ENCODE peak calls at places on chromosomes 6 and 20, in five cellular contexts. One of them, this sample, is unnamed.

GRCh38 chr20:63643966-63644365 is 9.3 kb downstream of the STMN3 start:
- DNase-seq in NT2/D1: no peak
- DNase-seq in H1: no peak
- DNase-seq in GM12878: no peak
- DNase-seq in HepG2: no peak
- DNase-seq in this sample: no peak

GRCh38 chr6:7542878-7543394 is 1.5 kb downstream of the DSP start:
- DNase-seq in NT2/D1: no peak
- DNase-seq in H1: peak
- DNase-seq in GM12878: no peak
- DNase-seq in HepG2: peak
- DNase-seq in this sample: peak

GRCh38 chr6:166907373-166907841 is 48.9 kb downstream of the RNASET2 start:
- DNase-seq in NT2/D1: no peak
- DNase-seq in H1: no peak
- DNase-seq in GM12878: peak
- DNase-seq in HepG2: no peak
- DNase-seq in this sample: no peak

GRCh38 chr6:56399672-56400263 is 152.4 kb upstream of the COL21A1 start:
- DNase-seq in NT2/D1: no peak
- DNase-seq in H1: no peak
- DNase-seq in GM12878: no peak
- DNase-seq in HepG2: peak
- DNase-seq in this sample: no peak

GRCh38 chr6:4932506-4932903 is 71.3 kb downstream of the RPP40 start:
- DNase-seq in NT2/D1: no peak
- DNase-seq in H1: no peak
- DNase-seq in GM12878: no peak
- DNase-seq in HepG2: no peak
- DNase-seq in this sample: no peak

GRCh38 chr6:43292341-43292740 is 5.7 kb upstream of the SLC22A7 start:
- DNase-seq in NT2/D1: no peak
- DNase-seq in H1: no peak
- DNase-seq in GM12878: no peak
- DNase-seq in HepG2: no peak
- DNase-seq in this sample: no peak

GRCh38 chr6:163080228-163080627 is 334.3 kb upstream of the QKI start:
- DNase-seq in NT2/D1: no peak
- DNase-seq in H1: no peak
- DNase-seq in GM12878: no peak
- DNase-seq in HepG2: no peak
- DNase-seq in this sample: no peak

GRCh38 chr20:11687546-11688292 is 230.0 kb upstream of the BTBD3 start:
- DNase-seq in NT2/D1: no peak
- DNase-seq in H1: no peak
- DNase-seq in GM12878: no peak
- DNase-seq in HepG2: peak
- DNase-seq in this sample: no peak

GRCh38 chr20:32474009-32474716 is 111.0 kb downstream of the NOL4L start:
- DNase-seq in NT2/D1: no peak
- DNase-seq in H1: no peak
- DNase-seq in GM12878: no peak
- DNase-seq in HepG2: peak
- DNase-seq in this sample: no peak

GRCh38 chr6:106421491-106421890 is 61.0 kb downstream of the CRYBG1 start:
- DNase-seq in NT2/D1: no peak
- DNase-seq in H1: no peak
- DNase-seq in GM12878: no peak
- DNase-seq in HepG2: no peak
- DNase-seq in this sample: no peak

GRCh38 chr20:8639112-8639778 is 429.6 kb upstream of the PLCB4 start:
- DNase-seq in NT2/D1: no peak
- DNase-seq in H1: no peak
- DNase-seq in GM12878: no peak
- DNase-seq in HepG2: no peak
- DNase-seq in this sample: peak

GRCh38 chr6:1872649-1873131 is 263.0 kb downstream of the FOXC1 start:
- DNase-seq in NT2/D1: no peak
- DNase-seq in H1: no peak
- DNase-seq in GM12878: no peak
- DNase-seq in HepG2: no peak
- DNase-seq in this sample: peak

GRCh38 chr20:31864521-31865400 is 5.6 kb downstream of the DUSP15 start:
- DNase-seq in NT2/D1: no peak
- DNase-seq in H1: no peak
- DNase-seq in GM12878: no peak
- DNase-seq in HepG2: no peak
- DNase-seq in this sample: no peak

GRCh38 chr6:168032383-168032760 is 34.9 kb downstream of the KIF25 start:
- DNase-seq in NT2/D1: peak
- DNase-seq in H1: no peak
- DNase-seq in GM12878: no peak
- DNase-seq in HepG2: no peak
- DNase-seq in this sample: no peak

GRCh38 chr6:69456086-69456485 is 340.7 kb downstream of the LMBRD1 start:
- DNase-seq in NT2/D1: no peak
- DNase-seq in H1: no peak
- DNase-seq in GM12878: no peak
- DNase-seq in HepG2: no peak
- DNase-seq in this sample: no peak

GRCh38 chr20:1029980-1030379 is 27.9 kb upstream of the RSPO4 start:
- DNase-seq in NT2/D1: no peak
- DNase-seq in H1: no peak
- DNase-seq in GM12878: no peak
- DNase-seq in HepG2: no peak
- DNase-seq in this sample: no peak

GRCh38 chr20:47027042-47027441 is 132.4 kb downstream of the EYA2 start:
- DNase-seq in NT2/D1: no peak
- DNase-seq in H1: no peak
- DNase-seq in GM12878: no peak
- DNase-seq in HepG2: no peak
- DNase-seq in this sample: no peak

GRCh38 chr6:20202070-20202658 is 10.1 kb downstream of the MBOAT1 start:
- DNase-seq in NT2/D1: no peak
- DNase-seq in H1: no peak
- DNase-seq in GM12878: peak
- DNase-seq in HepG2: peak
- DNase-seq in this sample: no peak

GRCh38 chr6:27752038-27752885 is 159.9 kb downstream of the OR2B2 start:
- DNase-seq in NT2/D1: no peak
- DNase-seq in H1: no peak
- DNase-seq in GM12878: peak
- DNase-seq in HepG2: peak
- DNase-seq in this sample: peak

GRCh38 chr6:147534116-147534865 is 25.8 kb downstream of the SAMD5 start:
- DNase-seq in NT2/D1: no peak
- DNase-seq in H1: no peak
- DNase-seq in GM12878: no peak
- DNase-seq in HepG2: no peak
- DNase-seq in this sample: no peak

GRCh38 chr20:13183005-13183404 is 38.1 kb upstream of the ISM1 start:
- DNase-seq in NT2/D1: no peak
- DNase-seq in H1: no peak
- DNase-seq in GM12878: no peak
- DNase-seq in HepG2: no peak
- DNase-seq in this sample: no peak

GRCh38 chr6:47079638-47080037 is 37.5 kb upstream of the ADGRF1 start:
- DNase-seq in NT2/D1: no peak
- DNase-seq in H1: no peak
- DNase-seq in GM12878: no peak
- DNase-seq in HepG2: no peak
- DNase-seq in this sample: peak

GRCh38 chr6:136754820-136755219 is 37.5 kb downstream of the MAP3K5 start:
- DNase-seq in NT2/D1: no peak
- DNase-seq in H1: no peak
- DNase-seq in GM12878: no peak
- DNase-seq in HepG2: no peak
- DNase-seq in this sample: no peak

GRCh38 chr6:16420715-16421461 is 182.5 kb downstream of the GMPR start:
- DNase-seq in NT2/D1: no peak
- DNase-seq in H1: no peak
- DNase-seq in GM12878: peak
- DNase-seq in HepG2: no peak
- DNase-seq in this sample: no peak

GRCh38 chr6:33783781-33784520 is 5.0 kb downstream of the LEMD2 start:
- DNase-seq in NT2/D1: no peak
- DNase-seq in H1: no peak
- DNase-seq in GM12878: no peak
- DNase-seq in HepG2: no peak
- DNase-seq in this sample: no peak

GRCh38 chr20:58447733-58448391 is 58.8 kb downstream of the VAPB start:
- DNase-seq in NT2/D1: peak
- DNase-seq in H1: no peak
- DNase-seq in GM12878: no peak
- DNase-seq in HepG2: peak
- DNase-seq in this sample: peak

GRCh38 chr20:38395165-38395564 is 40.0 kb downstream of the SNHG17 start:
- DNase-seq in NT2/D1: no peak
- DNase-seq in H1: no peak
- DNase-seq in GM12878: no peak
- DNase-seq in HepG2: no peak
- DNase-seq in this sample: no peak

GRCh38 chr20:51375561-51375960 is 167.0 kb downstream of the NFATC2 start:
- DNase-seq in NT2/D1: no peak
- DNase-seq in H1: no peak
- DNase-seq in GM12878: no peak
- DNase-seq in HepG2: no peak
- DNase-seq in this sample: no peak

GRCh38 chr6:13354331-13355042 is 26.1 kb upstream of the TBC1D7 start:
- DNase-seq in NT2/D1: no peak
- DNase-seq in H1: no peak
- DNase-seq in GM12878: no peak
- DNase-seq in HepG2: no peak
- DNase-seq in this sample: no peak

GRCh38 chr6:158204616-158205015 is 36.5 kb downstream of the GTF2H5 start:
- DNase-seq in NT2/D1: no peak
- DNase-seq in H1: no peak
- DNase-seq in GM12878: no peak
- DNase-seq in HepG2: no peak
- DNase-seq in this sample: no peak

GRCh38 chr20:47272893-47273590 is 83.5 kb downstream of the ZMYND8 start:
- DNase-seq in NT2/D1: peak
- DNase-seq in H1: peak
- DNase-seq in GM12878: peak
- DNase-seq in HepG2: peak
- DNase-seq in this sample: peak

GRCh38 chr6:33672808-33673207 is 38.7 kb downstream of the UQCC2 start:
- DNase-seq in NT2/D1: peak
- DNase-seq in H1: no peak
- DNase-seq in GM12878: no peak
- DNase-seq in HepG2: peak
- DNase-seq in this sample: peak

GRCh38 chr6:166410426-166410935 is 27.7 kb upstream of the MPC1 start:
- DNase-seq in NT2/D1: no peak
- DNase-seq in H1: no peak
- DNase-seq in GM12878: peak
- DNase-seq in HepG2: no peak
- DNase-seq in this sample: no peak

GRCh38 chr6:33566182-33567084 is 13.6 kb downstream of the BAK1 start:
- DNase-seq in NT2/D1: no peak
- DNase-seq in H1: no peak
- DNase-seq in GM12878: no peak
- DNase-seq in HepG2: no peak
- DNase-seq in this sample: no peak

GRCh38 chr6:147802400-147802799 is 293.9 kb downstream of the SAMD5 start:
- DNase-seq in NT2/D1: no peak
- DNase-seq in H1: no peak
- DNase-seq in GM12878: no peak
- DNase-seq in HepG2: no peak
- DNase-seq in this sample: no peak

GRCh38 chr6:136547336-136547735 is 2.9 kb downstream of the MAP7 start:
- DNase-seq in NT2/D1: no peak
- DNase-seq in H1: no peak
- DNase-seq in GM12878: no peak
- DNase-seq in HepG2: no peak
- DNase-seq in this sample: peak

DNA sequence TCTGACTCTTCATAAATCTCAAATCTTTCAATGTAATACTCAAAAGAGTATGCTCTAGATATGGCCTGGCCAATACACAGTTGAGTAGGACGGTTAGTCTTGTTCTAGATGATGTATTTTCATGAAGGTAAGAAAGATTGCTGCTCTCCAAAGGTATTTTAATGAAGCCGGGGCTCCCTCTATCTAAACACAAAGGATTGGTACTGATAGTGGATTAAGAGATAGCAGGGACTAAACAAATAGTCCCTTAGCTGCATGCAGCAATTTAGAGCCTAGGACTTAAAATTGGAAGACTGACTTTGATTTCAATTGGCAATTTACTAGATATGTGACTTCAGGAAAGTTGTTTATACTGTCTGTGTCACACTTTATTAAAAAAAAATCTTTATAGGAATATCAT is 31.4 kb upstream of the TENT5A start:
- DNase-seq in NT2/D1: no peak
- DNase-seq in H1: no peak
- DNase-seq in GM12878: no peak
- DNase-seq in HepG2: no peak
- DNase-seq in this sample: no peak
- TF ChIP-seq SUZ12 in NT2/D1: no peak
- TF ChIP-seq SUZ12 in H1: no peak
- TF ChIP-seq SUZ12 in GM12878: no peak
- TF ChIP-seq SUZ12 in HepG2: no peak
- TF ChIP-seq SUZ12 in this sample: no peak

GRCh38 chr6:150881911-150882481 is 16.5 kb downstream of the MTHFD1L start:
- DNase-seq in NT2/D1: no peak
- DNase-seq in H1: no peak
- DNase-seq in GM12878: no peak
- DNase-seq in HepG2: peak
- DNase-seq in this sample: no peak
- TF ChIP-seq SUZ12 in NT2/D1: no peak
- TF ChIP-seq SUZ12 in H1: no peak
- TF ChIP-seq SUZ12 in GM12878: no peak
- TF ChIP-seq SUZ12 in HepG2: no peak
- TF ChIP-seq SUZ12 in this sample: no peak

DNA sequence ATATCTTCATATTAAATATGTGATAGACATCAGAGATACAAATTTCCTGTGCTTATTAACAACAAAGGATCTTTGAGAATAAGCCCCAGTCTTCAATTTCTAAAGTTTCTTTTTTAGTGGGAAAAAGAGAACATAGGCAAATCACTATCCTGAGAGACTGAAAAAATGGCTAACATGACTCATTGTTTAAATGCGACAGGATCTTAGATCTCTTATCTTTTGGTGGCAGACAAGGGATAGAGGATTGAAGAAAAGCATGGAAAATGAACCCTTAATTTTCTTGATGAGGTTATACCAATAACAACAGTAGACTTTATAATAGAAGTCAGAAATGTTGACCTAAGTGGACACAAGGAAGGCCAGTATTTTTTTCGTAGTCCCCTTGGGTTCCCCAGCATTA is 178.6 kb upstream of the MAP3K7 start:
- DNase-seq in NT2/D1: no peak
- DNase-seq in H1: no peak
- DNase-seq in GM12878: no peak
- DNase-seq in HepG2: no peak
- DNase-seq in this sample: no peak
- TF ChIP-seq SUZ12 in NT2/D1: no peak
- TF ChIP-seq SUZ12 in H1: no peak
- TF ChIP-seq SUZ12 in GM12878: no peak
- TF ChIP-seq SUZ12 in HepG2: no peak
- TF ChIP-seq SUZ12 in this sample: no peak

GRCh38 chr6:30156262-30156599 is 4.8 kb downstream of the TRIM10 start:
- DNase-seq in NT2/D1: no peak
- DNase-seq in H1: no peak
- DNase-seq in GM12878: no peak
- DNase-seq in HepG2: peak
- DNase-seq in this sample: peak
- TF ChIP-seq SUZ12 in NT2/D1: no peak
- TF ChIP-seq SUZ12 in H1: no peak
- TF ChIP-seq SUZ12 in GM12878: no peak
- TF ChIP-seq SUZ12 in HepG2: no peak
- TF ChIP-seq SUZ12 in this sample: no peak

This sample was measured in HEK293T.